ENCODE peak calls at places on chromosomes 16 and 17, in five cellular contexts. P is uterus, V is endodermal cell, A is GM23338, W is tibial nerve. Y is an unnamed sample. For H3K27me3, the result is how much of the 10 kb centered on the place peaks cover.

GRCh38 chr17:72592242-72592966 is 471.6 kb downstream of the SOX9 start:
- DNase-seq in P (no peak), V (peak), A (peak), W (peak), Y (peak)

GRCh38 chr17:4853195-4853762 is 20.1 kb downstream of the MINK1 start:
- DNase-seq in P (no peak), V (no peak), A (no peak), W (no peak), Y (no peak)

GRCh38 chr17:42920922-42921321 is 20.3 kb downstream of the G6PC1 start:
- DNase-seq in P (peak), V (no peak), A (no peak), W (no peak), Y (no peak)

GRCh38 chr16:75580-76501 is 2.2 kb upstream of the MPG start:
- DNase-seq in P (peak), V (peak), A (peak), W (peak), Y (peak)

GRCh38 chr16:8761078-8761477 is 36.4 kb downstream of the TMEM186 start:
- DNase-seq in P (no peak), V (peak), A (no peak), W (no peak), Y (no peak)

GRCh38 chr17:82236142-82236971 is 7.5 kb downstream of the SLC16A3 start:
- DNase-seq in P (peak), V (peak), A (peak), W (peak), Y (peak)

GRCh38 chr17:76034433-76035185 is 7.5 kb upstream of the EVPL start:
- DNase-seq in P (no peak), V (no peak), A (no peak), W (no peak), Y (no peak)

GRCh38 chr17:4566785-4567184 is 6.4 kb upstream of the GGT6 start:
- DNase-seq in P (no peak), V (peak), A (peak), W (no peak), Y (peak)

GRCh38 chr16:84541999-84542876 is 37.8 kb upstream of the MEAK7 start:
- DNase-seq in P (no peak), V (no peak), A (no peak), W (no peak), Y (no peak)

GRCh38 chr17:5019475-5019956 is 15.7 kb downstream of the SLC52A1 start:
- DNase-seq in P (no peak), V (peak), A (peak), W (no peak), Y (no peak)

GRCh38 chr16:11309895-11310633 is 28.9 kb upstream of the PRM1 start:
- DNase-seq in P (no peak), V (no peak), A (no peak), W (no peak), Y (peak)

GRCh38 chr17:32264140-32264799 is 1.4 kb upstream of the RHBDL3 start:
- DNase-seq in P (no peak), V (peak), A (peak), W (no peak), Y (no peak)

GRCh38 chr17:79023180-79023705 is 726 bp upstream of the C1QTNF1 start:
- DNase-seq in P (no peak), V (no peak), A (peak), W (peak), Y (no peak)

GRCh38 chr16:1543085-1543896 is 9.8 kb downstream of the TMEM204 start:
- DNase-seq in P (peak), V (peak), A (peak), W (no peak), Y (peak)

GRCh38 chr17:4950075-4950756 is 703 bp upstream of the ENO3 start:
- DNase-seq in P (peak), V (peak), A (peak), W (peak), Y (no peak)

GRCh38 chr17:59643159-59643857 is 23.6 kb downstream of the CLTC start:
- DNase-seq in P (no peak), V (no peak), A (peak), W (no peak), Y (no peak)

GRCh38 chr17:57480438-57481196 is 224.3 kb downstream of the MSI2 start:
- DNase-seq in P (peak), V (no peak), A (no peak), W (no peak), Y (no peak)

GRCh38 chr17:1109606-1110523 is 69.9 kb downstream of the ABR start:
- DNase-seq in P (no peak), V (peak), A (peak), W (no peak), Y (no peak)

GRCh38 chr17:80832266-80832676 is 159.4 kb upstream of the CHMP6 start:
- DNase-seq in P (peak), V (peak), A (peak), W (no peak), Y (peak)

GRCh38 chr17:910503-911194 is 68.9 kb downstream of the NXN start:
- DNase-seq in P (no peak), V (no peak), A (no peak), W (no peak), Y (no peak)

GRCh38 chr17:15998031-15998574 is 1.4 kb downstream of the ZSWIM7 start:
- DNase-seq in P (no peak), V (no peak), A (no peak), W (no peak), Y (no peak)

GRCh38 chr17:45895969-45896793 is 1.8 kb downstream of the MAPT start:
- DNase-seq in P (no peak), V (peak), A (peak), W (no peak), Y (no peak)

GRCh38 chr17:2684549-2684948 is 27.0 kb downstream of the CLUH start:
- DNase-seq in P (no peak), V (peak), A (no peak), W (no peak), Y (no peak)

GRCh38 chr17:58191259-58191896 is 1.1 kb upstream of the EPX start:
- DNase-seq in P (no peak), V (no peak), A (no peak), W (no peak), Y (no peak)

GRCh38 chr17:73028311-73028755 is 64.2 kb downstream of the SLC39A11 start:
- DNase-seq in P (no peak), V (no peak), A (no peak), W (no peak), Y (no peak)

GRCh38 chr17:27430383-27430840 is 25.8 kb upstream of the KSR1 start:
- DNase-seq in P (no peak), V (no peak), A (no peak), W (no peak), Y (no peak)

GRCh38 chr16:48194828-48195566 is 39.2 kb upstream of the ABCC12 start:
- DNase-seq in P (no peak), V (no peak), A (no peak), W (no peak), Y (no peak)

GRCh38 chr16:85549766-85550421 is 63.2 kb upstream of the GSE1 start:
- DNase-seq in P (no peak), V (no peak), A (no peak), W (no peak), Y (peak)

GRCh38 chr16:85552980-85553435 is 60.1 kb upstream of the GSE1 start:
- DNase-seq in P (no peak), V (no peak), A (peak), W (no peak), Y (no peak)

GRCh38 chr16:85551319-85551978 is 61.7 kb upstream of the GSE1 start:
- DNase-seq in P (no peak), V (peak), A (no peak), W (no peak), Y (no peak)

GRCh38 chr16:85548375-85548774 is 64.7 kb upstream of the GSE1 start:
- DNase-seq in P (no peak), V (no peak), A (no peak), W (no peak), Y (no peak)

GRCh38 chr16:85550422-85551318 is 62.5 kb upstream of the GSE1 start:
- DNase-seq in P (no peak), V (peak), A (no peak), W (no peak), Y (peak)
- TF ChIP-seq CTCF in P (no peak), V (peak), A (peak), W (no peak), Y (no peak)

GRCh38 chr17:19553036-19553435 is 19.4 kb downstream of the SLC47A1 start:
- DNase-seq in P (no peak), V (peak), A (no peak), W (no peak), Y (no peak)

GRCh38 chr17:19551708-19552148 is 18.1 kb downstream of the SLC47A1 start:
- DNase-seq in P (no peak), V (peak), A (no peak), W (no peak), Y (no peak)

GRCh38 chr17:19551148-19551547 is 17.5 kb downstream of the SLC47A1 start:
- DNase-seq in P (no peak), V (peak), A (no peak), W (no peak), Y (no peak)

GRCh38 chr17:19555746-19556145 is 22.1 kb downstream of the SLC47A1 start:
- DNase-seq in P (no peak), V (peak), A (no peak), W (no peak), Y (no peak)

GRCh38 chr17:19554393-19554792 is 20.7 kb downstream of the SLC47A1 start:
- DNase-seq in P (peak), V (no peak), A (no peak), W (no peak), Y (peak)
- H3K27me3 ChIP-seq in P (under half), V (under half), A (under half), W (under half), Y (under half)

GRCh38 chr16:13307255-13307654 is 405.9 kb downstream of the SHISA9 start:
- DNase-seq in P (no peak), V (no peak), A (no peak), W (no peak), Y (no peak)

GRCh38 chr16:13307861-13308260 is 406.5 kb downstream of the SHISA9 start:
- DNase-seq in P (no peak), V (no peak), A (no peak), W (no peak), Y (no peak)

GRCh38 chr16:13313351-13313750 is 412.0 kb downstream of the SHISA9 start:
- DNase-seq in P (no peak), V (no peak), A (no peak), W (no peak), Y (no peak)

GRCh38 chr16:13316008-13316407 is 414.6 kb downstream of the SHISA9 start:
- DNase-seq in P (no peak), V (no peak), A (no peak), W (no peak), Y (no peak)

DNA sequence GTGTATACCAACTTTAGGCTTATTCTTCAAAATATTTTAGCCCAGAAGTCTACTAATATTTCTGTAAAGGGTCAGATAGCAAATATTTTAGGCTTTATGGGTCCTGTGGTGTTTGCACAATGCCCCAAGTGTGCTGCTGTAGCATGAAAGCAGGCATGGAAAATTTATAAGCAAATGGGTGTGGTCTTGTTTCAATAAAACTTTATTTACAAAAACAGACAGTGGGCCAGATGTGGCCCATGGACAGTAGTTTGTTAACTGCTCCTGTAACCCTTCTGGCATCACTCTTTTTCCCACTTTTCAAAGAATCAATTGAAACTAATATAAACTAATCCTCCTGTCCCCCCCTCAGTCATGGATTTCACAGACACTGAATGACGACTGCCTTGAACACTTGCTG is 410.7 kb downstream of the SHISA9 start:
- DNase-seq in P (no peak), V (no peak), A (no peak), W (no peak), Y (no peak)
- TF ChIP-seq CTCF in P (no peak), V (no peak), A (no peak), W (no peak), Y (no peak)

GRCh38 chr17:69900101-69900500 is 174.9 kb upstream of the KCNJ16 start:
- DNase-seq in P (no peak), V (no peak), A (no peak), W (no peak), Y (no peak)

GRCh38 chr17:69900829-69901228 is 174.2 kb upstream of the KCNJ16 start:
- DNase-seq in P (no peak), V (no peak), A (no peak), W (no peak), Y (no peak)

GRCh38 chr17:69898606-69899005 is 176.4 kb upstream of the KCNJ16 start:
- DNase-seq in P (no peak), V (no peak), A (no peak), W (no peak), Y (no peak)
- H3K27me3 ChIP-seq in P (under half), V (under half), A (under half), W (under half), Y (under half)

DNA sequence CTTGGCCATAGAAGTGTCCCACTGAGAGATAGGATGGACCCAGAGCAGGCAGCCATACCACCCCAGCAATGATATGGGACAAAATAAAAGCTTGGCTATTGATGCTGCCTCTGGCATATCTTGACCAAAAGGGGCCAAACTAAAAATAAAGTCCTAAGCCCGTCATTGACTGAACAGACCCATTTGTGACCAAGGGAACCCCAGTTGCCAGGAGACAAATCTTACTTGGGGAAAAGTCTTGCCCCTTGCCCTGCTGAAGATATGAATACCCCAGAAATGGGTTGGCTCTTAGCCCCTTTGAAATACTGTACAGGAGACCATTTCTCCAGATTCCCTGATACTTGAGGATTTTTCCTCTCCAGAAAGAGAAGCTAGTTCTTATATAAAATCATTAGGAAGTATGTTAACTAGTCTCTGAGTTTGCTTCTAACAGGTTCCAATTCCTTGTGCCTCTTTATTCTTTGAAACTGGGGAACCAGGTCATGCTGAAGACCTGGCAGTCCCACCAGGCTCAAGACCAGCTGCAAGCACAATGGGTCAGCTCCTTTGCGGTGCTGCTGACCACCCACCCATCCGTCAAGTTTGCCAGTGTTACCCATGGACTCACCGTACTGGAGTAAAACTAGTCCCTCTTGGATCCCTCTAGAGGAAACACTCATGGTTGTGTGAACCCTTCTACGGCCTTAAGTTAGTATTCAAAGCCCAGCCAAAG is 31.0 kb upstream of the LCMT1 start:
- DNase-seq in P (no peak), V (no peak), A (no peak), W (no peak), Y (no peak)
- TF ChIP-seq CTCF in P (no peak), V (no peak), A (no peak), W (no peak), Y (no peak)

GRCh38 chr16:87119168-87119567 is 198.0 kb downstream of the C16orf95 start:
- DNase-seq in P (no peak), V (no peak), A (no peak), W (no peak), Y (no peak)

GRCh38 chr16:87123356-87124001 is 193.7 kb downstream of the C16orf95 start:
- DNase-seq in P (no peak), V (no peak), A (no peak), W (no peak), Y (no peak)

GRCh38 chr16:87119748-87120147 is 197.4 kb downstream of the C16orf95 start:
- DNase-seq in P (no peak), V (no peak), A (no peak), W (no peak), Y (no peak)

GRCh38 chr16:87125206-87126155 is 191.7 kb downstream of the C16orf95 start:
- DNase-seq in P (no peak), V (no peak), A (no peak), W (no peak), Y (peak)

GRCh38 chr16:87121816-87122215 is 195.4 kb downstream of the C16orf95 start:
- DNase-seq in P (no peak), V (no peak), A (no peak), W (no peak), Y (no peak)
- H3K27me3 ChIP-seq in P (under half), V (under half), A (under half), W (under half), Y (under half)